ENCODE peak calls at places on chromosomes 11 and 22, in five cellular contexts. One of them, this sample, is unnamed.

GRCh38 chr22:24102366-24103200 is 78.7 kb upstream of the SUSD2 start:
- DNase-seq in AG09309: no peak
- DNase-seq in cardiac fibroblast: no peak
- DNase-seq in hypothalamus: no peak
- DNase-seq in HEK293T: no peak
- DNase-seq in this sample: no peak

GRCh38 chr11:78526497-78527146 is 48.0 kb downstream of the NARS2 start:
- DNase-seq in cardiac fibroblast: no peak
- DNase-seq in hypothalamus: no peak
- DNase-seq in AG09309: no peak
- DNase-seq in HEK293T: no peak
- DNase-seq in this sample: no peak

GRCh38 chr11:128448487-128448886 is 138.9 kb downstream of the ETS1 start:
- DNase-seq in HEK293T: no peak
- DNase-seq in cardiac fibroblast: no peak
- DNase-seq in hypothalamus: no peak
- DNase-seq in AG09309: no peak
- DNase-seq in this sample: peak

GRCh38 chr11:117597083-117597482 is 199.9 kb downstream of the DSCAML1 start:
- DNase-seq in AG09309: no peak
- DNase-seq in cardiac fibroblast: peak
- DNase-seq in HEK293T: peak
- DNase-seq in hypothalamus: no peak
- DNase-seq in this sample: peak

GRCh38 chr11:47408598-47409439 is 429 bp downstream of the SLC39A13 start:
- DNase-seq in cardiac fibroblast: peak
- DNase-seq in hypothalamus: no peak
- DNase-seq in AG09309: no peak
- DNase-seq in HEK293T: no peak
- DNase-seq in this sample: peak

GRCh38 chr22:31089101-31090100 is 8.3 kb downstream of the SMTN start:
- DNase-seq in hypothalamus: no peak
- DNase-seq in HEK293T: peak
- DNase-seq in AG09309: no peak
- DNase-seq in cardiac fibroblast: peak
- DNase-seq in this sample: peak

GRCh38 chr11:19817265-19817851 is 104.7 kb downstream of the NAV2 start:
- DNase-seq in hypothalamus: no peak
- DNase-seq in cardiac fibroblast: no peak
- DNase-seq in HEK293T: no peak
- DNase-seq in AG09309: no peak
- DNase-seq in this sample: no peak

GRCh38 chr11:83449338-83449913 is 163.3 kb upstream of the CCDC90B start:
- DNase-seq in hypothalamus: no peak
- DNase-seq in cardiac fibroblast: no peak
- DNase-seq in HEK293T: no peak
- DNase-seq in AG09309: no peak
- DNase-seq in this sample: no peak

GRCh38 chr22:49362393-49362792 is 465.3 kb downstream of the BRD1 start:
- DNase-seq in hypothalamus: no peak
- DNase-seq in AG09309: no peak
- DNase-seq in cardiac fibroblast: no peak
- DNase-seq in HEK293T: no peak
- DNase-seq in this sample: no peak

GRCh38 chr11:13288375-13289029 is 10.9 kb downstream of the BMAL1 start:
- DNase-seq in HEK293T: no peak
- DNase-seq in AG09309: no peak
- DNase-seq in hypothalamus: no peak
- DNase-seq in cardiac fibroblast: no peak
- DNase-seq in this sample: peak

GRCh38 chr11:7467652-7468051 is 17.7 kb upstream of the OLFML1 start:
- DNase-seq in cardiac fibroblast: no peak
- DNase-seq in HEK293T: no peak
- DNase-seq in AG09309: no peak
- DNase-seq in hypothalamus: no peak
- DNase-seq in this sample: no peak

GRCh38 chr11:129652828-129653227 is 162.8 kb upstream of the TMEM45B start:
- DNase-seq in AG09309: no peak
- DNase-seq in HEK293T: no peak
- DNase-seq in hypothalamus: no peak
- DNase-seq in cardiac fibroblast: peak
- DNase-seq in this sample: peak

GRCh38 chr11:77138106-77138649 is 10.1 kb downstream of the MYO7A start:
- DNase-seq in cardiac fibroblast: no peak
- DNase-seq in HEK293T: no peak
- DNase-seq in hypothalamus: no peak
- DNase-seq in AG09309: no peak
- DNase-seq in this sample: no peak

GRCh38 chr11:119751281-119752060 is 22.5 kb upstream of the NECTIN1 start:
- DNase-seq in AG09309: no peak
- DNase-seq in HEK293T: no peak
- DNase-seq in hypothalamus: no peak
- DNase-seq in cardiac fibroblast: no peak
- DNase-seq in this sample: no peak

GRCh38 chr22:46022881-46023512 is 46.0 kb upstream of the WNT7B start:
- DNase-seq in hypothalamus: no peak
- DNase-seq in HEK293T: no peak
- DNase-seq in cardiac fibroblast: no peak
- DNase-seq in AG09309: no peak
- DNase-seq in this sample: no peak

GRCh38 chr11:123640677-123641494 is 13.5 kb downstream of the SCN3B start:
- DNase-seq in HEK293T: peak
- DNase-seq in hypothalamus: no peak
- DNase-seq in cardiac fibroblast: peak
- DNase-seq in AG09309: no peak
- DNase-seq in this sample: peak